ENCODE peak calls at places on chromosomes 11 and 22, in four cellular contexts. J, W, Q and F are unnamed samples.

GRCh38 chr11:13280777-13281176 is 3.2 kb downstream of the BMAL1 start:
- DNase-seq in Q (no peak), W (no peak), J (no peak), F (no peak)

GRCh38 chr11:88680806-88681205 is 343.3 kb upstream of the CTSC start:
- DNase-seq in Q (no peak), W (no peak), J (peak; percentile 6), F (peak; percentile 25)

GRCh38 chr11:69044111-69045013 is 4.4 kb upstream of the TPCN2 start:
- DNase-seq in J (peak; percentile 72), Q (peak; percentile 56), W (no peak), F (no peak)

GRCh38 chr11:35131760-35132159 is 7.2 kb upstream of the CD44 start:
- DNase-seq in W (no peak), J (no peak), Q (no peak), F (no peak)

GRCh38 chr11:116170526-116171120 is 602.2 kb downstream of the BUD13 start:
- DNase-seq in W (peak; percentile 20), Q (no peak), J (no peak), F (no peak)

GRCh38 chr11:111514216-111515031 is at the start of gene HOATZ:
- DNase-seq in Q (no peak), J (no peak), W (peak; percentile 14), F (no peak)

GRCh38 chr22:43580351-43580750 is 168.5 kb downstream of the MPPED1 start:
- DNase-seq in W (no peak), Q (no peak), J (no peak), F (no peak)

GRCh38 chr11:19101803-19102520 is 15.0 kb upstream of the ZDHHC13 start:
- DNase-seq in W (no peak), J (no peak), Q (peak; percentile 28), F (no peak)

GRCh38 chr11:11374358-11375148 is 21.5 kb upstream of the CSNK2A3 start:
- DNase-seq in J (no peak), W (no peak), Q (no peak), F (no peak)

GRCh38 chr11:33779849-33780528 is 5.7 kb upstream of the FBXO3 start:
- DNase-seq in W (no peak), J (peak; percentile 83), Q (no peak), F (no peak)

GRCh38 chr11:97574976-97575665 is 1185.3 kb downstream of the JRKL start:
- DNase-seq in Q (no peak), J (no peak), W (no peak), F (no peak)

DNA sequence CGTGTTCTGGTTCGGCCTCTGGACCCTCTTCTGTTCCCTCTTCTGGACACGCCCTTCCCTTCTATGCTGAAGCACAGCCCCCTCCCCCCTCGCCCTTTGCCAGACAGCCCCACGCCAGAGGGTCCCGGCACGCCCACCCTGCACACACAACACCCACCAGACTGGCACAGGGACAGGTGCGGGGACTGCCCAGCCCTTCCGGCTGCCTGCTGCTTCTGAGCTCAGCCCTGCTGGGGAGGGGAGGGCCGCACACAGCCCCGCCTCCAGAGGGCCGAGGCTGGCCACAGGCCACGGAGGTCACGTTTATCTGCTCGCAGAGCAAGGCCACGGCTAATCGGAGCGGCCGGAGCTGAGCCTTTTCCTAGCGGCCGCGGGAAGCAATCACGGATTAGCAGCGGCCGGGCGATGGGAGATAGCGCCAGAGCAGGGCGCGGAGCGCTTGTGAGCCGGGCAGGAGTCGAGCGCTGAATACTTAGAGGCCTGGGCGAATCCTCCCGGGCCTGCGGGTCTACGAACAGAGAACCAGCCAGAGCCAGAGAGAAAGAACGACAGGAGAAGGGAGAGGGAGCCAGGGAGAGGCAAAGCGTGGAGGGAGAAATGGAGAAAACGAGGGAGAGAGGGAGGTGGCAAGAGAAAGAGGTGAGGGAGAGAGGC is 21.5 kb downstream of the OTUB1 start:
- DNase-seq in W (peak; percentile 95), J (no peak), Q (peak; percentile 45), F (no peak)
- H3K9ac ChIP-seq in W (peak overlapping the region; percentile 53), J (peak overlapping the region; percentile 42), Q (no peak overlapping the region), F (no peak overlapping the region)

GRCh38 chr11:84887055-84887629 is 740.0 kb downstream of the DLG2 start:
- DNase-seq in Q (no peak), W (no peak), J (no peak), F (no peak)

GRCh38 chr11:84890706-84891105 is 736.4 kb downstream of the DLG2 start:
- DNase-seq in J (peak; percentile 15), W (no peak), Q (no peak), F (no peak)

GRCh38 chr11:84886344-84886743 is 740.8 kb downstream of the DLG2 start:
- DNase-seq in W (no peak), J (peak; percentile 40), Q (no peak), F (no peak)

GRCh38 chr11:84884836-84885235 is 742.3 kb downstream of the DLG2 start:
- DNase-seq in J (no peak), W (no peak), Q (no peak), F (no peak)

DNA sequence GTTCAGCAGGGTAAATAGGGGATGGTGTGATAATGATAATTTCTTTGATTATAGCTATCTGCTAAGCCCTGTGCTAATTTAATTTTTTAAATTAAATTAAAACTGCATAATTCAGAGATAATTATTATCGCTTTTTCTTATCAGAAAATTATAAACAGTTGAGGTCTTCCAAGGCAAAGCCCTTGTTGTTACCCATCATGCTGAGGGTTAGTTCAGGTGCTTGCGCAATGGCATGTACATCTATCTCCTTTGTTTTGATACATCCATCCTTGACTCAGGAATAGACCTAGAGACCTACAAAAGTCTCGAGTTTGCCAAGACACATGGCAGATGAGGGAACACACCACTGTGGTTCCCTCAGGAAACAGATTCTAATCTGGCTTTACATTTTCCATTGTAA is 737.6 kb downstream of the DLG2 start:
- DNase-seq in Q (no peak), W (no peak), J (no peak), F (no peak)
- H3K9me1 ChIP-seq in Q (no peaks in the 10 kb centered on the region), W (no peaks in the 10 kb centered on the region), J (no peaks in the 10 kb centered on the region), F (no peaks in the 10 kb centered on the region)

GRCh38 chr11:64892411-64892831 is 14.0 kb upstream of the EHD1 start:
- DNase-seq in W (no peak), J (no peak), Q (no peak), F (no peak)
- H3K9ac ChIP-seq in W (peak overlapping the region; percentile 60), J (no peak overlapping the region), Q (no peak overlapping the region), F (no peak overlapping the region)

DNA sequence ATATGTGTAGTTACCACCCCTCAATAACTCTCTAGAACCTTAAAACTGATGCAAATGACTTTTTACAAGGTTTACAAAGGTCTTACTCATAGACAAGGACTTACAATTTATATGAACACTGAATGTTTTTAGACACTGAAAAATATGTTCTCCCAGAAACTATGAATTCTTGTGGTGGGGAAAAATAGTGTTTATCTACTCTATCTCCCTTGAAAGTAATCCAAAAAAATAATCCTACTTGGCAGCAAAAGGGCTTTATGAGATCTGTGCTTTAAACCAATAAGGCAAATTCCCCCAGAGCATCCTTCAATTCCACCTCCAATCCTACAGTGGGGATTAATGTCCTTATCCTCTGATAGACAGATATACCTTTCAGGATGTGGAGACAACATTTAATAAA is 1984.1 kb upstream of the RAG2 start:
- DNase-seq in Q (no peak), J (no peak), W (no peak), F (no peak)
- H3K9me1 ChIP-seq in Q (no peaks in the 10 kb centered on the region), J (no peaks in the 10 kb centered on the region), W (no peaks in the 10 kb centered on the region), F (no peaks in the 10 kb centered on the region)

GRCh38 chr11:77370217-77370616 is 68.7 kb upstream of the GDPD4 start:
- DNase-seq in W (no peak), J (no peak), Q (no peak), F (no peak)

GRCh38 chr11:77374108-77374507 is 72.6 kb upstream of the GDPD4 start:
- DNase-seq in Q (no peak), J (peak; percentile 46), W (no peak), F (no peak)

GRCh38 chr11:77374611-77375031 is 73.1 kb upstream of the GDPD4 start:
- DNase-seq in J (peak; percentile 46), Q (no peak), W (no peak), F (no peak)

GRCh38 chr11:77372736-77373135 is 71.2 kb upstream of the GDPD4 start:
- DNase-seq in W (no peak), Q (no peak), J (no peak), F (no peak)

GRCh38 chr11:77371646-77372045 is 70.2 kb upstream of the GDPD4 start:
- DNase-seq in Q (no peak), J (no peak), W (no peak), F (no peak)
- H3K9ac ChIP-seq in Q (no peak overlapping the region), J (no peak overlapping the region), W (no peak overlapping the region), F (no peak overlapping the region)

GRCh38 chr11:43518407-43519165 is 159.9 kb downstream of the TTC17 start:
- DNase-seq in J (peak; percentile 34), W (no peak), Q (no peak), F (no peak)

GRCh38 chr11:43516316-43516820 is 157.6 kb downstream of the TTC17 start:
- DNase-seq in W (no peak), Q (no peak), J (no peak), F (no peak)

GRCh38 chr11:43517518-43517917 is 158.8 kb downstream of the TTC17 start:
- DNase-seq in Q (no peak), J (peak; percentile 26), W (no peak), F (no peak)

GRCh38 chr11:43523632-43524031 is 156.9 kb upstream of the HSD17B12 start:
- DNase-seq in W (no peak), Q (no peak), J (no peak), F (no peak)

GRCh38 chr11:43521471-43521870 is 159.1 kb upstream of the HSD17B12 start:
- DNase-seq in Q (no peak), W (no peak), J (no peak), F (no peak)
- H3K9me1 ChIP-seq in Q (no peaks in the 10 kb centered on the region), W (no peaks in the 10 kb centered on the region), J (no peaks in the 10 kb centered on the region), F (no peaks in the 10 kb centered on the region)

GRCh38 chr11:6608726-6609501 is 3.1 kb downstream of the TAF10 start:
- DNase-seq in W (no peak), Q (no peak), J (no peak), F (no peak)

GRCh38 chr11:6610591-6610990 is 1.4 kb downstream of the TAF10 start:
- DNase-seq in Q (no peak), W (peak; percentile 46), J (no peak), F (no peak)

GRCh38 chr11:6608011-6608410 is 4.0 kb downstream of the TAF10 start:
- DNase-seq in J (no peak), W (no peak), Q (no peak), F (no peak)

GRCh38 chr11:6611092-6612007 is 666 bp downstream of the TAF10 start:
- DNase-seq in W (no peak), Q (peak; percentile 44), J (peak; percentile 21), F (no peak)

GRCh38 chr11:6609502-6610015 is 2.5 kb downstream of the TAF10 start:
- DNase-seq in W (no peak), J (no peak), Q (no peak), F (no peak)
- H3K9ac ChIP-seq in W (peak overlapping the region; percentile 10), J (no peak overlapping the region), Q (no peak overlapping the region), F (no peak overlapping the region)